ENCODE peak calls at places on chromosomes 2 and 18, in four cellular contexts. P is psoas muscle, D is Peyer's patch, Q is MM.1S. K is an unnamed sample.

GRCh38 chr2:218229851-218230250 is 12.9 kb downstream of the ARPC2 start:
- DNase-seq in P (no peak), D (peak; percentile 61), Q (peak; percentile 64), K (no peak)

GRCh38 chr2:43169987-43170732 is 56.2 kb downstream of the ZFP36L2 start:
- DNase-seq in P (no peak), D (peak; percentile 85), Q (peak; percentile 60), K (peak; percentile 80)

GRCh38 chr18:7568426-7568825 is 1.3 kb downstream of the PTPRM start:
- DNase-seq in P (peak; percentile 45), D (no peak), Q (no peak), K (peak; percentile 86)

GRCh38 chr2:237290249-237290648 is 123.7 kb downstream of the COL6A3 start:
- DNase-seq in P (peak; percentile 86), D (no peak), Q (no peak), K (peak; percentile 80)

GRCh38 chr2:173217106-173217840 is 137.4 kb upstream of the CDCA7 start:
- DNase-seq in P (no peak), D (no peak), Q (no peak), K (no peak)

GRCh38 chr2:42124051-42124813 is 44.9 kb upstream of the EML4 start:
- DNase-seq in P (no peak), D (no peak), Q (peak; percentile 79), K (no peak)

GRCh38 chr2:164836907-164837306 is 4.7 kb downstream of the COBLL1 start:
- DNase-seq in P (no peak), D (no peak), Q (no peak), K (no peak)

GRCh38 chr18:33440384-33441043 is at the start of gene CCDC178:
- DNase-seq in P (no peak), D (peak; percentile 49), Q (no peak), K (peak; percentile 74)

GRCh38 chr2:64525323-64525625 is 1.1 kb downstream of the AFTPH start:
- DNase-seq in P (no peak), D (no peak), Q (peak; percentile 24), K (no peak)

GRCh38 chr18:79851981-79852380 is 54.2 kb downstream of the KCNG2 start:
- DNase-seq in P (no peak), D (peak; percentile 26), Q (no peak), K (peak; percentile 72)

GRCh38 chr2:78993518-78994148 is 31.9 kb upstream of the REG3G start:
- DNase-seq in P (no peak), D (no peak), Q (no peak), K (peak; percentile 69)

GRCh38 chr2:65706376-65706775 is 274.0 kb upstream of the SPRED2 start:
- DNase-seq in P (no peak), D (no peak), Q (no peak), K (no peak)

GRCh38 chr2:190506666-190507065 is 27.9 kb downstream of the NEMP2 start:
- DNase-seq in P (no peak), D (no peak), Q (no peak), K (no peak)

GRCh38 chr2:169928463-169928864 is 101.2 kb downstream of the UBR3 start:
- DNase-seq in P (no peak), D (no peak), Q (peak; percentile 53), K (no peak)

GRCh38 chr2:101145406-101145805 is 5.8 kb downstream of the TBC1D8 start:
- DNase-seq in P (no peak), D (no peak), Q (no peak), K (no peak)

GRCh38 chr18:24928479-24928878 is 423.5 kb downstream of the ZNF521 start:
- DNase-seq in P (no peak), D (no peak), Q (no peak), K (no peak)

GRCh38 chr2:234932591-234933168 is 19.1 kb upstream of the SH3BP4 start:
- DNase-seq in P (no peak), D (no peak), Q (no peak), K (no peak)

GRCh38 chr2:26640331-26640745 is 828 bp downstream of the CIB4 start:
- DNase-seq in P (no peak), D (no peak), Q (no peak), K (peak; percentile 51)

GRCh38 chr18:48003426-48004349 is 73.2 kb upstream of the SMAD2 start:
- DNase-seq in P (peak; percentile 41), D (no peak), Q (no peak), K (no peak)

GRCh38 chr2:159064446-159065301 is 96.2 kb downstream of the TANC1 start:
- DNase-seq in P (no peak), D (no peak), Q (no peak), K (no peak)

GRCh38 chr2:45755585-45756330 is 104.3 kb downstream of the PRKCE start:
- DNase-seq in P (no peak), D (no peak), Q (no peak), K (no peak)

GRCh38 chr2:163086940-163087339 is 248.4 kb upstream of the KCNH7 start:
- DNase-seq in P (no peak), D (no peak), Q (no peak), K (no peak)

GRCh38 chr2:240499309-240500301 is 58.2 kb downstream of the ANKMY1 start:
- DNase-seq in P (no peak), D (no peak), Q (no peak), K (no peak)

GRCh38 chr2:36413218-36413617 is 57.6 kb downstream of the CRIM1 start:
- DNase-seq in P (no peak), D (no peak), Q (no peak), K (no peak)
- H3K4me1 ChIP-seq in P (peaks cover 98% of the 10 kb centered on the region), D (no peaks in the 10 kb centered on the region), Q (no peaks in the 10 kb centered on the region), K (peaks cover 33% of the 10 kb centered on the region)

GRCh38 chr2:179429597-179429996 is 165.0 kb upstream of the SESTD1 start:
- DNase-seq in P (no peak), D (no peak), Q (no peak), K (no peak)

GRCh38 chr2:179429060-179429471 is 164.4 kb upstream of the SESTD1 start:
- DNase-seq in P (no peak), D (no peak), Q (no peak), K (no peak)

GRCh38 chr2:179424571-179424970 is 159.9 kb upstream of the SESTD1 start:
- DNase-seq in P (no peak), D (no peak), Q (peak; percentile 18), K (no peak)

GRCh38 chr2:179427065-179427464 is 162.4 kb upstream of the SESTD1 start:
- DNase-seq in P (no peak), D (no peak), Q (no peak), K (no peak)

DNA sequence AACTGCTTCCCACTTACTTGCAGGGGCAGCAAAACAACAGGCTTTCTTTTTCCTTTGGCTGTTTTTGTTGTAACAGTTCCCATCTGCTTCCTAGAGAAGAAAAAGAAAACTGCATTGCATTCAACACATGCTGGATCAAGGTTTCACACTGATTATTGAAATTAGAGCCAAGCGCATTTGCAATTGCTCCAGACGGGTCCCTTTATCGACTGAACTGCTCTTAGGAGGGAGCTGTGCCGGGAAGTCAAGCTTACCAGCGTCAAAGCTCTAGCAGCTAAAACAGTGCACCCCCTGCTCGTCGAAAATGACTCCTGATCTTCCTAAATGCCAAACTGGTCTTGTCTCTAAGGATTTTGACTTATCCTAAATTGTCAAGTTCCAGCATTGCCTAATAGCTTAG is 164.0 kb upstream of the SESTD1 start:
- DNase-seq in P (no peak), D (no peak), Q (no peak), K (no peak)
- H3K4me3 ChIP-seq in P (no peak overlapping the region), D (no peak overlapping the region), Q (no peak overlapping the region), K (no peak overlapping the region)

DNA sequence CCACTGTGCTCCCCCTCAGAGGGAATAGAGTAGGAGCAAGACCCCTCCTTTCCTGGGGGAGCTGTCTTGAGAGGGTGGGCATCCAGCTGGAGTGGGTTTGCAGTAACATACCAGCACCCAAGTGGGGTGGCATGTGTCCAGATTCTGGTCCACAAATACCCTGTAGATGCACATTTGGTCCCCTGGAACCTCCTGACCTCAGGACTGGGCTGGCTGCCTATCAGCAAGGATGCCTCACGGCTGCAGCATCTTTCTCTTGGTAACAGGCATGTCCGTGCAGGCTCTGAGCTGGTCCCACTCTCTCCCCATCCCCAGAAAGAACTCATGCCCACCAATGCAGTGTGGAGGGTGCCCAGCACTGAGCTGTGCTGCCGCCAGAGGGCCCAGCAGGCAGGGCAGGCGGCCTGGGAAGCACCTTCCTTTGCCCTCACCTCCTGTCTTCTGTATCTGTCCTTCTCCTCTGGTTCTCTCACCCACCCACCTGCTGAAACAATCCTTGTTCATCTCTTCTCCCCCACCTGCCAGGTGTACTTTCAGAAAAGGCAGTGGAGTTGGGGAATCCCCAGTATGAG is 47.4 kb downstream of the ITGB1BP1 start:
- DNase-seq in P (no peak), D (peak; percentile 29), Q (no peak), K (no peak)
- TF ChIP-seq CTCF in P (no peak), D (no peak), Q (no peak), K (no peak)

DNA sequence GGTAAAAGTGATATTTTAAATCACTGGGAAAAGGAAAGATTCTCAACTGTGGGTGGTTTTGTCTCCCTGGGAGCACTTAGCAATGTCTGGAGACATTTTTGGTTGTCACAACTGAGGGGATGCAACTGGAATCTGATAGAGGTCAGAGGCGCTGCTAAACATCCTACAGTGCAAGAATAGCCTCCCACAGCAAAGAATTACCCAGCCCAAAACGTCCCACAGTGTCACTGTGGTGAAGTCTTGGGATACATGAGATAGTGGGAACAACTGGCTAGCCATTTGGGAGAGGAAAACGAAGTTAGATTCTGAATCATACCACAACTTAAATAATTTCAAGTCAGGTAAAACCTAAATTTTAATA is 36.4 kb upstream of the NT5DC4 start:
- DNase-seq in P (no peak), D (no peak), Q (no peak), K (no peak)
- H3K4me1 ChIP-seq in P (peaks cover 22% of the 10 kb centered on the region), D (no peaks in the 10 kb centered on the region), Q (peaks cover 14% of the 10 kb centered on the region), K (no peaks in the 10 kb centered on the region)

GRCh38 chr18:69240275-69240674 is 160.4 kb upstream of the DOK6 start:
- DNase-seq in P (no peak), D (no peak), Q (no peak), K (no peak)

DNA sequence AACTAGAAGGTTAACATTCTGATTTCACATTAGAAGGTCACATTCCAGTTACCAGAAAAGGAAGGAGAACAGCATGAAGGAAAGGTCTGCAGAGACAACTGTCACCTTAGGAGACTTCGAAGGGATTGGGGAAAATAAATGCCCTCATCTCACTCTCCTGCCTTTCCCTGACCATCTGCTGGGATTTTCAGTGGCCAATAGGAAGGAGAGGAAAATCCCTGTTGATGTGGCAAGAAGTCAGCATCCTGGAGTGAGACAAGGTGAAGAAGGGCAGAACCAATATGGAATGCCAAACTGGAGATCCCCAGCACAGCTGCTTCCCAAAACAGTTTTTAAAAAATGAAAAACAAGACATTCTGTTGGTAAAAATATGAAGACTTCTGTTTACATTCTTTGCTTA is 160.8 kb upstream of the DOK6 start:
- DNase-seq in P (no peak), D (no peak), Q (no peak), K (no peak)
- H3K4me3 ChIP-seq in P (no peak overlapping the region), D (no peak overlapping the region), Q (no peak overlapping the region), K (no peak overlapping the region)

DNA sequence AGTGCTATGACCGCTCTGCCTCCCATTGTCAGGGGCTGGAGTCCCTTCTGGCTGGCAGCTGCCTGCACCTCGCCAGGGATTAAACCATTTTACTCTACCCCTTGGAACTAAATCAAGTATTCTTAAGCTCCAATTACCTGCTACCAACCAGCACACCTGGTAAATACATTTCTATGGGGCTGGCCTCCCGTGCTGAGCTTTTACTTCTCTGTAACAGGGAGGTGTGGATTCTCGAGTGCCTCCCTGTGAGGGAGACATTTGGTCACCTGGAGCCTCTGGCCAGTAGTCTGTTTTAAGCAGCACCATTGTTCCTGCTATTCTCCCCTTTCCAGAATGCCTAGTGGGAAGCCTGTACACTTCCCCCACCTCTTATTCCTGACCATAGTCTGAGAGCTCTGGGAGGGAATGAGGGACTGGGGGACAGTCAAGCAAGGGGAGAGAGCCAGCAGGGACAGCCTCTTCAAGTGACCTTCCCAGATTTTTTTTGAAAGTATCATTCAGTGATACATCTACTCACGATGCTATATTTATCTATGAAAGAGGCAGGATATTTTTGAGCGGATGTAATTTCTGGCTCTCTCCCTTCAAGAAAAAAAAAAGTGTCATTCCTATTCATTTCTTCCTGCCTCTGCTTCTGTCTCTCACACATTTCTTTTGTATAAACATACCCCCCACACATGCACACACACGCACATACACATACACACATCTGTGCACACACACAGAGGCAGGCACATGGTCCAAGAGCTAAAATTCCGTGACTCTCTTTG is 112.8 kb downstream of the CAPN13 start:
- DNase-seq in P (no peak), D (no peak), Q (no peak), K (no peak)
- TF ChIP-seq CTCF in P (no peak), D (no peak), Q (no peak), K (no peak)